ENCODE peak calls at places on chromosomes 5 and 9, in seven cellular contexts. L is body of pancreas; Y is CD8-positive, alpha-beta T cell; S is thoracic aorta; H is tibial nerve; W is uterus; D is upper lobe of right lung. V is an unnamed sample.

GRCh38 chr5:142924135-142924883 is 154.1 kb downstream of the ARHGAP26 start:
- DNase-seq in L (no peak), Y (no peak), S (no peak), H (no peak), W (no peak), D (no peak), V (peak; percentile 26)

GRCh38 chr5:80190960-80191359 is 64.9 kb downstream of the SERINC5 start:
- DNase-seq in L (no peak), Y (no peak), S (no peak), H (no peak), W (no peak), D (no peak), V (no peak)

GRCh38 chr9:13915131-13915530 is 398.8 kb downstream of the NFIB start:
- DNase-seq in L (no peak), Y (no peak), S (no peak), H (no peak), W (no peak), D (no peak), V (no peak)

GRCh38 chr5:39906146-39906545 is 481.4 kb upstream of the DAB2 start:
- DNase-seq in L (no peak), Y (no peak), S (no peak), H (no peak), W (no peak), D (no peak), V (peak; percentile 22)

GRCh38 chr5:75648712-75649111 is 37.5 kb downstream of the ANKDD1B start:
- DNase-seq in L (no peak), Y (no peak), S (no peak), H (no peak), W (no peak), D (no peak), V (no peak)

GRCh38 chr9:33791117-33791516 is 4.2 kb upstream of the PRSS3 start:
- DNase-seq in L (peak; percentile 74), Y (no peak), S (no peak), H (no peak), W (no peak), D (no peak), V (no peak)

GRCh38 chr9:127801955-127802575 is 617 bp upstream of the FPGS start:
- DNase-seq in L (no peak), Y (no peak), S (no peak), H (no peak), W (peak; percentile 64), D (no peak), V (no peak)

GRCh38 chr9:78856144-78856543 is 559.2 kb downstream of the PSAT1 start:
- DNase-seq in L (no peak), Y (no peak), S (no peak), H (no peak), W (no peak), D (no peak), V (no peak)

GRCh38 chr5:83494102-83494620 is 22.6 kb downstream of the VCAN start:
- DNase-seq in L (no peak), Y (no peak), S (no peak), H (no peak), W (no peak), D (no peak), V (no peak)

GRCh38 chr9:136900988-136901515 is 14.7 kb downstream of the TRAF2 start:
- DNase-seq in L (peak; percentile 44), Y (no peak), S (no peak), H (no peak), W (no peak), D (peak; percentile 81), V (peak; percentile 81)

GRCh38 chr9:95264954-95265615 is 52.4 kb downstream of the FANCC start:
- DNase-seq in L (no peak), Y (no peak), S (no peak), H (no peak), W (no peak), D (no peak), V (no peak)

GRCh38 chr5:61301345-61301744 is 30.7 kb upstream of the ZSWIM6 start:
- DNase-seq in L (no peak), Y (no peak), S (no peak), H (no peak), W (no peak), D (no peak), V (no peak)
- TF ChIP-seq CTCF in L (no peak), Y (no peak), S (no peak), H (no peak), W (no peak), D (no peak), V (no peak)

GRCh38 chr5:135046661-135047346 is 12.8 kb upstream of the PITX1 start:
- DNase-seq in L (no peak), Y (no peak), S (no peak), H (no peak), W (no peak), D (no peak), V (no peak)
- H3K27ac ChIP-seq in L (no peak overlapping the region), Y (no peak overlapping the region), S (no peak overlapping the region), H (no peak overlapping the region), W (no peak overlapping the region), D (no peak overlapping the region), V (no peak overlapping the region)

GRCh38 chr5:116578676-116579075 is 4.1 kb upstream of the SEMA6A start:
- DNase-seq in L (no peak), Y (no peak), S (no peak), H (no peak), W (no peak), D (no peak), V (no peak)

GRCh38 chr5:116577064-116577788 is 2.6 kb upstream of the SEMA6A start:
- DNase-seq in L (no peak), Y (no peak), S (no peak), H (no peak), W (no peak), D (no peak), V (no peak)

GRCh38 chr5:116576043-116576713 is 1.6 kb upstream of the SEMA6A start:
- DNase-seq in L (peak; percentile 75), Y (no peak), S (no peak), H (no peak), W (peak; percentile 56), D (peak; percentile 69), V (peak; percentile 66)

GRCh38 chr5:116575635-116576042 is 1.0 kb upstream of the SEMA6A start:
- DNase-seq in L (peak; percentile 28), Y (no peak), S (no peak), H (no peak), W (no peak), D (peak; percentile 57), V (no peak)

GRCh38 chr5:116579139-116579538 is 4.5 kb upstream of the SEMA6A start:
- DNase-seq in L (no peak), Y (no peak), S (no peak), H (no peak), W (no peak), D (no peak), V (no peak)
- TF ChIP-seq CTCF in L (no peak), Y (no peak), S (no peak), H (no peak), W (no peak), D (no peak), V (no peak)

GRCh38 chr9:110578575-110578895 is 1.0 kb downstream of the SVEP1 start:
- DNase-seq in L (no peak), Y (no peak), S (no peak), H (no peak), W (no peak), D (no peak), V (no peak)
- H3K27ac ChIP-seq in L (peak overlapping the region; percentile 62), Y (no peak overlapping the region), S (peak overlapping the region; percentile 65), H (peak overlapping the region; percentile 57), W (peak overlapping the region; percentile 71), D (peak overlapping the region; percentile 82), V (no peak overlapping the region)

DNA sequence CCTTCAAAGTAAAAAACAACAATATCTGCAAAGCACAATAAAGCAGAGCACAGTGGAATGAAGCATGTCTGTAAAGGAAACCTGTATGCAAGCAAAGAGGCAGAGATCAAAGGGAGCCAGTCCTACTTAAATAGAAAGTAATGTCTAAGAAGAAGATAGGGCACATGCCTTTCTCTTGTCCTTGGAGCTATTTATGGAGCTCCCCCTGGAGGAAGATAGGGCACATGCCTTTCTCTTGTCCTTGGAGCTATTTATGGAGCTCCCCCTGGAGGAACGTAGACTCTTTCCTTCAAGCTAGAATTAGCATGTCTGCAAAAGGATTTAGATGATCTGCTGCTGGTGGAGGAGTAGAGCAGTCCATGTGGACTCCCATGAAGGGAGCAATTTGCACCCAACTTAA is 168.1 kb upstream of the RASEF start:
- DNase-seq in L (no peak), Y (no peak), S (no peak), H (no peak), W (no peak), D (no peak), V (peak; percentile 37)
- TF ChIP-seq CTCF in L (no peak), Y (no peak), S (no peak), H (no peak), W (no peak), D (peak; percentile 55), V (peak; percentile 29)

GRCh38 chr9:27368317-27368985 is 71.5 kb upstream of the EQTN start:
- DNase-seq in L (no peak), Y (no peak), S (no peak), H (peak; percentile 29), W (no peak), D (no peak), V (no peak)
- H3K27ac ChIP-seq in L (no peak overlapping the region), Y (no peak overlapping the region), S (no peak overlapping the region), H (peak overlapping the region; percentile 5), W (peak overlapping the region; percentile 88), D (peak overlapping the region; percentile 32), V (no peak overlapping the region)

V was measured in RWPE1.